ENCODE peak calls at places on chromosomes 12 and 14, in eight cellular contexts. One of them, this sample, is unnamed.

GRCh38 chr14:68947802-68948201 is 31.3 kb downstream of the ACTN1 start:
- DNase-seq in left ventricle myocardium inferior: peak; percentile 84
- DNase-seq in activated T-helper 1 cell treated with anti-CD3 and anti-CD28 coated beads, Interleukin-2, amount 50 U/mL, for 16 hours: no peak
- DNase-seq in upper lobe of right lung: no peak
- DNase-seq in OCI-LY7: no peak
- DNase-seq in hypothalamus: no peak
- DNase-seq in lower lobe of right lung: no peak
- DNase-seq in stimulated activated naive CD4-positive, alpha-beta T cell: no peak
- DNase-seq in this sample: peak; percentile 85

GRCh38 chr12:50059440-50060119 is 2.2 kb downstream of the ASIC1 start:
- DNase-seq in activated T-helper 1 cell treated with anti-CD3 and anti-CD28 coated beads, Interleukin-2, amount 50 U/mL, for 16 hours: no peak
- DNase-seq in OCI-LY7: no peak
- DNase-seq in left ventricle myocardium inferior: no peak
- DNase-seq in stimulated activated naive CD4-positive, alpha-beta T cell: peak; percentile 20
- DNase-seq in lower lobe of right lung: no peak
- DNase-seq in hypothalamus: no peak
- DNase-seq in upper lobe of right lung: no peak
- DNase-seq in this sample: no peak

GRCh38 chr14:77470192-77470870 is 12.4 kb downstream of the AHSA1 start:
- DNase-seq in lower lobe of right lung: no peak
- DNase-seq in activated T-helper 1 cell treated with anti-CD3 and anti-CD28 coated beads, Interleukin-2, amount 50 U/mL, for 16 hours: no peak
- DNase-seq in hypothalamus: no peak
- DNase-seq in OCI-LY7: no peak
- DNase-seq in stimulated activated naive CD4-positive, alpha-beta T cell: no peak
- DNase-seq in upper lobe of right lung: no peak
- DNase-seq in left ventricle myocardium inferior: no peak
- DNase-seq in this sample: peak; percentile 12

GRCh38 chr12:130086777-130087176 is 75.5 kb upstream of the FZD10 start:
- DNase-seq in activated T-helper 1 cell treated with anti-CD3 and anti-CD28 coated beads, Interleukin-2, amount 50 U/mL, for 16 hours: no peak
- DNase-seq in OCI-LY7: no peak
- DNase-seq in hypothalamus: no peak
- DNase-seq in lower lobe of right lung: no peak
- DNase-seq in left ventricle myocardium inferior: no peak
- DNase-seq in stimulated activated naive CD4-positive, alpha-beta T cell: no peak
- DNase-seq in upper lobe of right lung: no peak
- DNase-seq in this sample: no peak

GRCh38 chr12:129467289-129467688 is 436.5 kb downstream of the TMEM132D start:
- DNase-seq in left ventricle myocardium inferior: no peak
- DNase-seq in hypothalamus: no peak
- DNase-seq in upper lobe of right lung: no peak
- DNase-seq in OCI-LY7: peak; percentile 1
- DNase-seq in stimulated activated naive CD4-positive, alpha-beta T cell: no peak
- DNase-seq in activated T-helper 1 cell treated with anti-CD3 and anti-CD28 coated beads, Interleukin-2, amount 50 U/mL, for 16 hours: no peak
- DNase-seq in lower lobe of right lung: no peak
- DNase-seq in this sample: no peak

GRCh38 chr12:51827925-51828818 is 20.3 kb downstream of the FIGNL2 start:
- DNase-seq in activated T-helper 1 cell treated with anti-CD3 and anti-CD28 coated beads, Interleukin-2, amount 50 U/mL, for 16 hours: no peak
- DNase-seq in OCI-LY7: no peak
- DNase-seq in stimulated activated naive CD4-positive, alpha-beta T cell: no peak
- DNase-seq in upper lobe of right lung: no peak
- DNase-seq in left ventricle myocardium inferior: no peak
- DNase-seq in hypothalamus: no peak
- DNase-seq in lower lobe of right lung: peak; percentile 63
- DNase-seq in this sample: no peak

GRCh38 chr12:18690653-18691052 is 47.2 kb downstream of the PLCZ1 start:
- DNase-seq in activated T-helper 1 cell treated with anti-CD3 and anti-CD28 coated beads, Interleukin-2, amount 50 U/mL, for 16 hours: no peak
- DNase-seq in stimulated activated naive CD4-positive, alpha-beta T cell: no peak
- DNase-seq in lower lobe of right lung: no peak
- DNase-seq in OCI-LY7: no peak
- DNase-seq in left ventricle myocardium inferior: no peak
- DNase-seq in hypothalamus: no peak
- DNase-seq in upper lobe of right lung: no peak
- DNase-seq in this sample: no peak

GRCh38 chr12:25781223-25781622 is 177.3 kb upstream of the RASSF8 start:
- DNase-seq in stimulated activated naive CD4-positive, alpha-beta T cell: no peak
- DNase-seq in lower lobe of right lung: no peak
- DNase-seq in upper lobe of right lung: no peak
- DNase-seq in activated T-helper 1 cell treated with anti-CD3 and anti-CD28 coated beads, Interleukin-2, amount 50 U/mL, for 16 hours: no peak
- DNase-seq in OCI-LY7: no peak
- DNase-seq in hypothalamus: no peak
- DNase-seq in left ventricle myocardium inferior: no peak
- DNase-seq in this sample: no peak

GRCh38 chr12:65524666-65525065 is 246.2 kb downstream of the MSRB3 start:
- DNase-seq in activated T-helper 1 cell treated with anti-CD3 and anti-CD28 coated beads, Interleukin-2, amount 50 U/mL, for 16 hours: no peak
- DNase-seq in upper lobe of right lung: no peak
- DNase-seq in hypothalamus: no peak
- DNase-seq in lower lobe of right lung: no peak
- DNase-seq in OCI-LY7: no peak
- DNase-seq in left ventricle myocardium inferior: no peak
- DNase-seq in stimulated activated naive CD4-positive, alpha-beta T cell: no peak
- DNase-seq in this sample: no peak

GRCh38 chr14:105853089-105853906 is 326.9 kb downstream of the TMEM121 start:
- DNase-seq in OCI-LY7: peak; percentile 67
- DNase-seq in left ventricle myocardium inferior: no peak
- DNase-seq in lower lobe of right lung: peak; percentile 42
- DNase-seq in upper lobe of right lung: no peak
- DNase-seq in stimulated activated naive CD4-positive, alpha-beta T cell: no peak
- DNase-seq in activated T-helper 1 cell treated with anti-CD3 and anti-CD28 coated beads, Interleukin-2, amount 50 U/mL, for 16 hours: no peak
- DNase-seq in hypothalamus: no peak
- DNase-seq in this sample: peak; percentile 54

GRCh38 chr14:71701990-71702389 is 230.2 kb upstream of the RGS6 start:
- DNase-seq in hypothalamus: no peak
- DNase-seq in stimulated activated naive CD4-positive, alpha-beta T cell: no peak
- DNase-seq in OCI-LY7: no peak
- DNase-seq in activated T-helper 1 cell treated with anti-CD3 and anti-CD28 coated beads, Interleukin-2, amount 50 U/mL, for 16 hours: no peak
- DNase-seq in left ventricle myocardium inferior: no peak
- DNase-seq in upper lobe of right lung: no peak
- DNase-seq in lower lobe of right lung: no peak
- DNase-seq in this sample: no peak

This sample was measured in cardiac septum.